ENCODE peak calls at places on chromosomes 6 and 20, in four cellular contexts. A, O, Q and Z are unnamed samples.

GRCh38 chr20:17442588-17442987 is 88.6 kb downstream of the BFSP1 start:
- DNase-seq in A (no peak), O (no peak), Q (no peak), Z (no peak)

GRCh38 chr20:59027746-59028320 is 4.3 kb downstream of the ATP5F1E start:
- DNase-seq in A (no peak), O (peak; percentile 74), Q (peak; percentile 81), Z (peak; percentile 70)

GRCh38 chr6:11804706-11805105 is 26.1 kb upstream of the ADTRP start:
- DNase-seq in A (no peak), O (peak; percentile 12), Q (no peak), Z (peak; percentile 45)

GRCh38 chr6:4008324-4009047 is 70.5 kb downstream of the FAM217A start:
- DNase-seq in A (no peak), O (peak; percentile 82), Q (peak; percentile 93), Z (peak; percentile 61)

GRCh38 chr20:17841751-17842191 is 126.8 kb downstream of the SNX5 start:
- DNase-seq in A (no peak), O (peak; percentile 82), Q (peak; percentile 62), Z (peak; percentile 49)

GRCh38 chr6:13194852-13195251 is 133.5 kb downstream of the TBC1D7 start:
- DNase-seq in A (no peak), O (peak; percentile 62), Q (peak; percentile 74), Z (peak; percentile 51)

GRCh38 chr20:53216478-53216855 is 244.3 kb downstream of the TSHZ2 start:
- DNase-seq in A (no peak), O (no peak), Q (no peak), Z (no peak)

GRCh38 chr6:63649269-63649668 is 13.7 kb downstream of the PHF3 start:
- DNase-seq in A (no peak), O (no peak), Q (peak; percentile 31), Z (no peak)

GRCh38 chr6:43912598-43913387 is 142.8 kb downstream of the VEGFA start:
- DNase-seq in A (no peak), O (no peak), Q (no peak), Z (no peak)

GRCh38 chr20:48556956-48557355 is 270.8 kb downstream of the PREX1 start:
- DNase-seq in A (no peak), O (no peak), Q (no peak), Z (peak; percentile 24)

GRCh38 chr20:11178946-11179654 is 505.3 kb upstream of the JAG1 start:
- DNase-seq in A (no peak), O (peak; percentile 98), Q (peak; percentile 92), Z (peak; percentile 74)

GRCh38 chr6:94270040-94270689 is 850.8 kb upstream of the EPHA7 start:
- DNase-seq in A (no peak), O (no peak), Q (no peak), Z (no peak)

GRCh38 chr6:167588181-167588919 is 238.4 kb upstream of the AFDN start:
- DNase-seq in A (no peak), O (no peak), Q (no peak), Z (peak; percentile 19)

GRCh38 chr6:125985522-125985921 is 818 bp upstream of the TRMT11 start:
- DNase-seq in A (no peak), O (no peak), Q (no peak), Z (no peak)

GRCh38 chr6:119950681-119951080 is 601.1 kb upstream of the MAN1A1 start:
- DNase-seq in A (no peak), O (no peak), Q (no peak), Z (no peak)

GRCh38 chr6:149897855-149898744 is at the start of gene RAET1E:
- DNase-seq in A (no peak), O (peak; percentile 33), Q (no peak), Z (peak; percentile 38)

GRCh38 chr6:47034919-47035318 is 7.2 kb downstream of the ADGRF1 start:
- DNase-seq in A (no peak), O (peak; percentile 100), Q (peak; percentile 96), Z (peak; percentile 99)

GRCh38 chr6:168078943-168079405 is at the start of gene FRMD1:
- DNase-seq in A (no peak), O (no peak), Q (no peak), Z (no peak)

GRCh38 chr6:87772597-87773530 is 70.8 kb upstream of the AKIRIN2 start:
- DNase-seq in A (no peak), O (peak; percentile 58), Q (peak; percentile 14), Z (no peak)

GRCh38 chr20:18005170-18005989 is 36.6 kb downstream of the MGME1 start:
- DNase-seq in A (no peak), O (peak; percentile 27), Q (no peak), Z (no peak)

GRCh38 chr6:131555992-131556391 is 17.0 kb upstream of the ARG1 start:
- DNase-seq in A (no peak), O (no peak), Q (no peak), Z (no peak)

GRCh38 chr6:2529217-2529719 is 221.5 kb downstream of the MYLK4 start:
- DNase-seq in A (no peak), O (no peak), Q (no peak), Z (peak; percentile 17)

GRCh38 chr20:57006411-57007170 is 259.9 kb downstream of the BMP7 start:
- DNase-seq in A (no peak), O (peak; percentile 88), Q (no peak), Z (peak; percentile 90)

GRCh38 chr6:112214749-112215269 is 39.6 kb downstream of the LAMA4 start:
- DNase-seq in A (no peak), O (no peak), Q (no peak), Z (no peak)

GRCh38 chr6:158640519-158640918 is 4.0 kb downstream of the DYNLT1 start:
- DNase-seq in A (no peak), O (no peak), Q (no peak), Z (no peak)